ENCODE peak calls at places on chromosomes 5 and 9, in six cellular contexts. R is neural crest cell; I is stimulated activated CD4-positive, alpha-beta T cell treated with anti-CD3 and anti-CD28 coated beads, Interleukin-15, amount 100 ng/mL, for 1 hour; D is Karpas-422; F is SK-N-SH; G is epithelial cell of proximal tubule. Q is an unnamed sample.

GRCh38 chr5:108380531-108381021 is 1.3 kb downstream of the FBXL17 start:
- DNase-seq in R (peak), I (peak), D (peak), F (peak), G (no peak), Q (no peak)

GRCh38 chr5:53302524-53302923 is 177.9 kb upstream of the FST start:
- DNase-seq in R (no peak), I (no peak), D (no peak), F (no peak), G (no peak), Q (no peak)

GRCh38 chr9:93510041-93510440 is 56.7 kb upstream of the FAM120AOS start:
- DNase-seq in R (no peak), I (no peak), D (no peak), F (no peak), G (no peak), Q (no peak)

GRCh38 chr9:125510980-125511379 is 196.0 kb downstream of the MAPKAP1 start:
- DNase-seq in R (no peak), I (no peak), D (no peak), F (no peak), G (no peak), Q (no peak)

GRCh38 chr5:179319741-179320281 is 25.4 kb downstream of the ADAMTS2 start:
- DNase-seq in R (no peak), I (no peak), D (no peak), F (no peak), G (no peak), Q (no peak)

GRCh38 chr5:58363850-58364249 is 96.0 kb downstream of the PLK2 start:
- DNase-seq in R (no peak), I (no peak), D (no peak), F (no peak), G (no peak), Q (no peak)

GRCh38 chr5:145750194-145750593 is 84.9 kb downstream of the PRELID2 start:
- DNase-seq in R (no peak), I (no peak), D (no peak), F (no peak), G (no peak), Q (no peak)

GRCh38 chr5:171162602-171163001 is 146.4 kb upstream of the TLX3 start:
- DNase-seq in R (peak), I (no peak), D (peak), F (peak), G (no peak), Q (no peak)

GRCh38 chr9:131255731-131256197 is 20.5 kb downstream of the FAM78A start:
- DNase-seq in R (no peak), I (no peak), D (peak), F (no peak), G (no peak), Q (no peak)

GRCh38 chr5:11364531-11364930 is 539.7 kb downstream of the CTNND2 start:
- DNase-seq in R (no peak), I (no peak), D (no peak), F (no peak), G (no peak), Q (no peak)

GRCh38 chr9:130053504-130054427 is at the start of gene GPR107:
- DNase-seq in R (peak), I (peak), D (peak), F (peak), G (no peak), Q (no peak)

GRCh38 chr5:45695011-45695667 is 1.0 kb downstream of the HCN1 start:
- DNase-seq in R (peak), I (no peak), D (no peak), F (peak), G (no peak), Q (no peak)

GRCh38 chr5:150329038-150329437 is 26.3 kb upstream of the ARSI start:
- DNase-seq in R (no peak), I (no peak), D (no peak), F (no peak), G (no peak), Q (no peak)

GRCh38 chr9:111957856-111958631 is 61.4 kb downstream of the UGCG start:
- DNase-seq in R (no peak), I (no peak), D (peak), F (no peak), G (no peak), Q (peak)

GRCh38 chr5:40770764-40771163 is 15.0 kb upstream of the TTC33 start:
- DNase-seq in R (no peak), I (no peak), D (no peak), F (no peak), G (no peak), Q (no peak)

GRCh38 chr9:25678147-25678666 is at the start of gene TUSC1:
- DNase-seq in R (no peak), I (no peak), D (no peak), F (peak), G (no peak), Q (no peak)

GRCh38 chr5:138955013-138955660 is 80.0 kb upstream of the LRRTM2 start:
- DNase-seq in R (no peak), I (no peak), D (no peak), F (peak), G (no peak), Q (no peak)

GRCh38 chr5:93915142-93915553 is 173.7 kb upstream of the POU5F2 start:
- DNase-seq in R (no peak), I (no peak), D (peak), F (no peak), G (peak), Q (no peak)

GRCh38 chr9:112601646-112602045 is 115.0 kb downstream of the KIAA1958 start:
- DNase-seq in R (no peak), I (no peak), D (no peak), F (no peak), G (no peak), Q (no peak)

GRCh38 chr9:87497604-87498045 is at the start of gene DAPK1:
- DNase-seq in R (peak), I (no peak), D (no peak), F (peak), G (no peak), Q (no peak)

GRCh38 chr5:57911466-57911865 is 428.9 kb upstream of the ACTBL2 start:
- DNase-seq in R (no peak), I (no peak), D (no peak), F (no peak), G (no peak), Q (no peak)

GRCh38 chr9:83649080-83649479 is 26.1 kb downstream of the IDNK start:
- DNase-seq in R (peak), I (peak), D (peak), F (peak), G (no peak), Q (no peak)

GRCh38 chr9:31799953-31800609 is 584.4 kb upstream of the ACO1 start:
- DNase-seq in R (no peak), I (no peak), D (no peak), F (no peak), G (peak), Q (no peak)

GRCh38 chr5:77847814-77848290 is 71.7 kb upstream of the TBCA start:
- DNase-seq in R (peak), I (no peak), D (no peak), F (peak), G (no peak), Q (no peak)

GRCh38 chr5:89849819-89850515 is 559.6 kb downstream of the CETN3 start:
- DNase-seq in R (no peak), I (no peak), D (no peak), F (no peak), G (no peak), Q (no peak)

GRCh38 chr9:74556685-74557084 is 59.5 kb downstream of the RORB start:
- DNase-seq in R (no peak), I (no peak), D (no peak), F (no peak), G (no peak), Q (no peak)

GRCh38 chr5:135593886-135594285 is 15.1 kb upstream of the CXCL14 start:
- DNase-seq in R (no peak), I (no peak), D (no peak), F (no peak), G (no peak), Q (no peak)

GRCh38 chr9:70258692-70259511 is at the start of gene SMC5:
- DNase-seq in R (peak), I (peak), D (peak), F (peak), G (no peak), Q (peak)

GRCh38 chr5:124744170-124744911 is 2.1 kb downstream of the ZNF608 start:
- DNase-seq in R (no peak), I (no peak), D (no peak), F (no peak), G (no peak), Q (no peak)

GRCh38 chr9:134375430-134376385 is 49.5 kb downstream of the RXRA start:
- DNase-seq in R (no peak), I (no peak), D (no peak), F (peak), G (no peak), Q (no peak)

GRCh38 chr9:127496974-127497373 is 45.7 kb downstream of the LRSAM1 start:
- DNase-seq in R (no peak), I (no peak), D (no peak), F (no peak), G (no peak), Q (no peak)

GRCh38 chr9:35798658-35799366 is 7.4 kb downstream of the NPR2 start:
- DNase-seq in R (no peak), I (no peak), D (no peak), F (peak), G (peak), Q (no peak)

GRCh38 chr5:57987552-57987951 is 472.3 kb downstream of the PLK2 start:
- DNase-seq in R (no peak), I (no peak), D (no peak), F (no peak), G (no peak), Q (no peak)

GRCh38 chr9:123928471-123929176 is 1.3 kb downstream of the DENND1A start:
- DNase-seq in R (no peak), I (no peak), D (peak), F (peak), G (no peak), Q (no peak)

GRCh38 chr9:121672213-121672612 is 20.8 kb downstream of the DAB2IP start:
- DNase-seq in R (no peak), I (no peak), D (no peak), F (no peak), G (no peak), Q (no peak)

GRCh38 chr9:35116539-35116897 is 856 bp upstream of the ATOSB start:
- DNase-seq in R (no peak), I (no peak), D (no peak), F (no peak), G (no peak), Q (no peak)

GRCh38 chr5:179393078-179393477 is 47.8 kb upstream of the ADAMTS2 start:
- DNase-seq in R (no peak), I (no peak), D (no peak), F (no peak), G (no peak), Q (no peak)

Q was measured in SIG-M5.